ENCODE peak calls at places on chromosomes 13 and 19, in seven cellular contexts. Q, Y, O, I, U, H and T are unnamed samples. For H3K4me1, the result is how much of the 10 kb centered on the place peaks cover.

GRCh38 chr13:106143930-106144709 is 391.3 kb downstream of the EFNB2 start:
- DNase-seq in I (no peak), Q (no peak), Y (no peak), U (no peak), H (no peak), O (peak), T (no peak)

GRCh38 chr13:65965496-65965895 is 1264.6 kb downstream of the PCDH9 start:
- DNase-seq in H (no peak), Y (no peak), O (peak), Q (no peak), I (no peak), U (no peak), T (no peak)

GRCh38 chr19:46147791-46148288 is at the start of gene IGFL2:
- DNase-seq in H (no peak), O (peak), Q (no peak), U (no peak), Y (no peak), I (peak), T (no peak)

GRCh38 chr19:651991-652390 is 11.0 kb downstream of the RNF126 start:
- DNase-seq in U (no peak), H (no peak), O (no peak), I (no peak), Y (no peak), Q (no peak), T (no peak)

GRCh38 chr19:10718205-10719196 is 622 bp downstream of the DNM2 start:
- DNase-seq in O (peak), U (no peak), Y (peak), I (peak), H (no peak), Q (peak), T (no peak)

GRCh38 chr19:14473073-14473790 is 1.9 kb downstream of the PTGER1 start:
- DNase-seq in O (no peak), I (no peak), Q (no peak), Y (no peak), U (no peak), H (no peak), T (no peak)

GRCh38 chr19:50567052-50567841 is 988 bp downstream of the LRRC4B start:
- DNase-seq in H (no peak), Y (no peak), O (no peak), I (no peak), Q (no peak), U (no peak), T (no peak)

GRCh38 chr19:4388171-4389063 is 11.9 kb downstream of the SH3GL1 start:
- DNase-seq in Y (peak), O (peak), Q (no peak), U (no peak), H (no peak), I (no peak), T (no peak)

GRCh38 chr19:45182758-45183157 is 4.2 kb downstream of the BLOC1S3 start:
- DNase-seq in O (peak), I (no peak), U (no peak), Q (no peak), H (no peak), Y (no peak), T (no peak)

GRCh38 chr19:2173388-2173787 is 9.7 kb downstream of the DOT1L start:
- DNase-seq in H (no peak), Q (no peak), O (no peak), Y (no peak), I (no peak), U (no peak), T (no peak)

GRCh38 chr19:2175742-2176141 is 12.0 kb downstream of the DOT1L start:
- DNase-seq in Q (no peak), H (no peak), I (no peak), Y (no peak), O (no peak), U (no peak), T (no peak)

GRCh38 chr19:2171349-2172145 is 7.8 kb downstream of the DOT1L start:
- DNase-seq in I (no peak), O (no peak), H (no peak), Y (peak), U (no peak), Q (no peak), T (peak)

GRCh38 chr19:2176336-2176994 is 12.7 kb downstream of the DOT1L start:
- DNase-seq in Y (no peak), O (peak), H (no peak), Q (peak), U (no peak), I (no peak), T (no peak)

DNA sequence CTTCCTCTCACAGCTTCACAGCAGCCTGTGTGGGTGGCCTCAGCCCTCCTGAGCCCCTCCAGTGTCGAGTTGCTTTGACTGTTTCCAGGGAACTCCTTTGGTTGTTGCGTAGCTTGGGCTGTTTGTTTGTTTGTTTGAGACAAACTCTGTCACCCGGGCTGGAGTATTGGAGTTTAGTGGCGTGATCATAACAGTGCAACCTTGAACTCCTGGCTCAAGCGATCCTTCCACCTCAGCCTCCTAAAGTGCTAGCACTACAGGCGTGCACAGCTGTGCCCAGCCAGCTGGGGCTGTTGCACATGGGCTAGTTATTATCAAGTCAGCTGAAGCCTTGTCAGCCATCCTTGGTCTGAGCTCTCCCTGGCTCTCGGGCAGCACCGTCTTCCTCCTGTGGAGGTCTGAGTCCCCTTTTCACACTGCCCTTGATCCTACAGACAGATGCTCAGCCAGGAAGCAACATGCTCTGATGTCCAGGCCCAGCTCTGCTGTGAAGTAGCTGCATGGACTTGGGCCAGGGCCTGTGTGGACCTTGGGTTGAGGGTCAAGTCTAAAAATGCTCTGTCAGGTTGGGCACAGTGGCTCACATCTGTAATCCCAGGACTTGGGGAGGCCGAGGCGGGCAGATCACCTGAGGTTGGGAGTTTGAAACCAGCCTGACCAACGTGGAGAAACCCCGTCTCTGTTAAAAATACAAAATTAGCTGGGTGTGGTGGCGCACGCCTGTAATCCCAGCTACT is 10.3 kb downstream of the DOT1L start:
- DNase-seq in O (no peak), I (no peak), U (no peak), H (no peak), Y (peak), Q (no peak), T (no peak)
- H3K4me1 ChIP-seq in O (under half), I (under half), U (under half), H (half or more), Y (half or more), Q (under half), T (under half)

DNA sequence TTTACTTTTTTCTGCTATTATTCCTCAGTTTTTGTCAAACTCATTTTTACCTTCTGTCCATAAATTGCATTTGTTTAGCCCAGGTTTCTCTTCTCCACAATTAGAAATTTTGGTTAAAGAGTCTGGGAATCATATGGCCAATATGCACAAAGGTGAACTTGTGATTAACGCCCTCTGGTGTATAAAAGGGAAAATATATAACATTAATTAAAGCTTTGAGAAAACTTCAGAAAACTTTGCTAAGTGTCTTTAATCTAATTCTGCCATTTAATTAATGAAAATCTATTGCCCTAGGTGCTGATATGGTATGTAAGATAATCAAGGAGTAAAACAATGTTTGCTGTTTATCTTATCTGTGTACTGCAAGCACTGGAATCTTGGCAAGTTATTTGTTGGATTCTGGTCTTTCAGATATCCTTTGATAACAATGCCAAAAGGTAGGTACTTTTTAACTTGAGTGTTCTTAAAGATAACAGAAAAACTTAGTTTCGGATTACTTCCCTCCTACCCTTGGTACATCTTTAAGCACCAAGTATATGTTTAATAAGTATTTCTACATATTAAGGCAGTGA is 402.6 kb downstream of the SUCLA2 start:
- DNase-seq in U (no peak), I (no peak), O (peak), Y (no peak), Q (no peak), H (no peak), T (no peak)
- TF ChIP-seq CTCF in U (no peak), I (peak), O (peak), Y (peak), Q (no peak), H (no peak), T (peak)

DNA sequence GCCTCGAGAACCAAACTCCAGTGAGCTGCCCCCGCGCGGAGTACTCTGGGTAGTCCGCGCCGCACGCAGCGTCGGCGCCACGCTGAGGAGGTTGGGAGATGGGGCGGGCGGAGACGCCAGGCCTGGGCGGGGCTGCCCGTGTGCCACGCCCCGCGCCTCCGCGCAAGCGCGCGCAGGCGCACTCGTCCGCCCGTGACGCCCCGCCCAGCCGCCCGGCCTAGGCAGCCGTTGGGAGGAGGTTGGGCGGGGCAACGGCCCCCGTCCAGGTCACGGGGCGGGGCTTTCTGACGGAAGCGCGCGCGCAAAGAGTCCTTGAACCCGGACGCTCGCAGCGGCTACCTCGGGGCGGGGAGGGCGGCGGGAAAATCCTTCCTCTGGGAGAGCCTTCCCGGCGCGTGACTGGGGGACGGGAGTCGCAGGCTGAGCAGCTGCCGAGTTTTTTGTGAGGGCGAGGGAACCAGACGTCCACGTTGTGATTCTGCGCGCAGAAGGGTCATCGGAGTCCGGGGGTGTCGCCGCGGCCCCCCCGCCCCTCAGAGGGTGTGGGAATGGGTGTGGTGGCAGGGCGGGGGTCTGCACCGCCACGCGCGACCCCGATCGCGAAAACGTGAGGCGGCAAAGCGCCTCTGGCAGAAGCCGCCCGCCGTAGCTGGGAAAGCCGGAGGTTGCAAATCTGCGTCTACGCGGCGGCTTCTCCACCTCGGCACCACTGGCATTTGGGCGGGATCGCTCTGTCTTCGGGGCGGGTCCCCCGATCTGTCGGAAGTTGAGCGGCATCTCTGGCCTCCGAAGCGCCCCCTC is at the start of gene MED26:
- DNase-seq in H (peak), Q (peak), Y (peak), I (peak), O (peak), U (peak), T (peak)
- H3K4me1 ChIP-seq in H (under half), Q (under half), Y (under half), I (under half), O (under half), U (under half), T (half or more)

GRCh38 chr19:8083141-8083540 is 30.6 kb downstream of the CCL25 start:
- DNase-seq in I (no peak), O (no peak), U (no peak), Y (no peak), H (no peak), Q (no peak), T (no peak)

GRCh38 chr19:8079988-8080387 is 27.4 kb downstream of the CCL25 start:
- DNase-seq in Q (no peak), Y (no peak), H (no peak), I (no peak), O (no peak), U (no peak), T (no peak)

GRCh38 chr19:8084152-8084551 is 31.6 kb downstream of the CCL25 start:
- DNase-seq in O (no peak), H (no peak), U (no peak), Y (no peak), Q (no peak), I (no peak), T (no peak)

GRCh38 chr19:8080832-8081231 is 28.3 kb downstream of the CCL25 start:
- DNase-seq in Y (no peak), H (no peak), U (no peak), Q (no peak), I (no peak), O (no peak), T (no peak)

DNA sequence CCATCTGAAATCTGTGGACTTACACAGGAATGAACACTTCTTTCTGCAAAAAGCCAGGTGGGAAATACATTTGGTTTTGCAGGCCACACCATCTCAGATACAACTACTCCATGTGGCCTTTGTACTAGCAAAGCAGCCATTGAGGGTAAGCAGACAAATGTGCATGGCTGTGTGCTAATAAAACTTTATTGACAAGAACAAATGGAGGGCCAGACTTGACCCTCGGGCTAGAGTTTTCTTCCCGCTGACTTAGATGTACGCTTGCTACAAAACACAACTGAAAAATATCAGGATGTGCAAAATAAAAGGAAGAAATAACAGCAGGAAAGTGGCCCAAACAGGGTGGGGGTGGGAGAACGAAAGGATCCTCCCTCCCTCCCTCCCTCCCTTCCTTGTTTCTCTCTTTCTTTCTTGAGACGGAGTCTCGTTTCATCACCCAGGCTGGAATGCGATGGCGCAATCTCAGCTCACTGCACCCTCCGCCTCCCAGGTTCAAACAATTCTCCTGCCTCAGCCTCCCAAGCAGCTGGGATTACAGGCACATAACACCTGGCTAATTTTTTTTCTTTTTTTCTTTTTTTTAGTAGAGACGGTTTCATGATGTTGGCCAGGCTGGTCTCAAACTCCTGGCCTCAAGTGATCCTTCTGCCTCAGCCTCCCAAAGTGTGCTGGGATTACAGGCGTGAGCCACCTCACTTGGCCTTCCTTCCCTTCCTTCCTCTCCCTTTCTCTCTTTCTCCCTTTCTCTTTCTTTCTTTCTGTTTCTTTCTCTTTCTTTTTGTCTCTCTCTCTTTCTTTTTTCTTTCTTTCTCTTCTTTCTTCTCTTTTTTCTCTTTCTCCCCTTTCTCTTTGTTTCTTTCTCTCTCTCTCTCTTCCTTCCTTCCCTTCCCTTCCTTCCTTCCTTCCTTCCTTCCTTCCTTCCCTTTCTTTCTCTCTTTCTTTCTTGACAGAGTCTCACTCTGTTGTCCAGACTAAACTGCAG is 29.3 kb downstream of the CCL25 start:
- DNase-seq in I (no peak), O (no peak), Q (no peak), H (no peak), Y (no peak), U (no peak), T (no peak)
- TF ChIP-seq CTCF in I (no peak), O (no peak), Q (no peak), H (no peak), Y (no peak), U (no peak), T (no peak)

GRCh38 chr19:48627211-48627864 is 8.0 kb downstream of the SPHK2 start:
- DNase-seq in H (no peak), U (no peak), Q (no peak), Y (no peak), I (no peak), O (no peak), T (no peak)
- H3K4me1 ChIP-seq in H (half or more), U (under half), Q (under half), Y (under half), I (under half), O (under half), T (under half)

GRCh38 chr19:38714354-38714778 is 29.9 kb downstream of the CAPN12 start:
- DNase-seq in I (no peak), Y (no peak), Q (no peak), H (no peak), O (no peak), U (no peak), T (no peak)
- TF ChIP-seq CTCF in I (no peak), Y (no peak), Q (no peak), H (no peak), O (no peak), U (no peak), T (no peak)